ENCODE peak calls at places on chromosome 7, in four cellular contexts. P is uterus, V is thyroid gland, R is A549. H is an unnamed sample.

GRCh38 chr7:30584415-30584814 is 10.3 kb upstream of the GARS1 start:
- DNase-seq in R (no peak), V (no peak), P (no peak), H (no peak)

GRCh38 chr7:99105756-99106155 is 38.2 kb downstream of the SMURF1 start:
- DNase-seq in P (no peak), V (no peak), R (no peak), H (no peak)

GRCh38 chr7:71239517-71239916 is 107.6 kb downstream of the GALNT17 start:
- DNase-seq in R (no peak), V (no peak), P (no peak), H (no peak)

GRCh38 chr7:30799206-30799975 is 28.2 kb downstream of the MINDY4 start:
- DNase-seq in P (peak), V (no peak), R (no peak), H (no peak)

GRCh38 chr7:29442146-29442545 is 121.5 kb upstream of the PRR15 start:
- DNase-seq in V (no peak), P (no peak), R (no peak), H (no peak)

GRCh38 chr7:157927313-157927925 is 590.6 kb downstream of the DNAJB6 start:
- DNase-seq in P (no peak), R (no peak), V (no peak), H (no peak)

GRCh38 chr7:151888079-151888673 is 11.3 kb upstream of the PRKAG2 start:
- DNase-seq in R (no peak), P (peak), V (no peak), H (peak)

GRCh38 chr7:140005754-140006503 is 56.8 kb downstream of the PARP12 start:
- DNase-seq in R (peak), V (peak), P (no peak), H (peak)

GRCh38 chr7:104040666-104041065 is 51.2 kb upstream of the RELN start:
- DNase-seq in R (no peak), V (no peak), P (no peak), H (no peak)

GRCh38 chr7:43077732-43078391 is 34.6 kb upstream of the HECW1 start:
- DNase-seq in R (peak), P (no peak), V (peak), H (no peak)

GRCh38 chr7:74633451-74633921 is 24.0 kb upstream of the GTF2I start:
- DNase-seq in P (no peak), V (peak), R (no peak), H (no peak)

GRCh38 chr7:101138149-101138870 is 11.4 kb downstream of the SERPINE1 start:
- DNase-seq in V (peak), P (peak), R (peak), H (peak)

GRCh38 chr7:69399038-69399800 is 199.1 kb upstream of the AUTS2 start:
- DNase-seq in R (no peak), P (no peak), V (no peak), H (no peak)

GRCh38 chr7:151014950-151015349 is 9.3 kb downstream of the ATG9B start:
- DNase-seq in V (no peak), R (no peak), P (no peak), H (peak)

GRCh38 chr7:157009170-157009777 is 1.2 kb downstream of the MNX1 start:
- DNase-seq in P (no peak), R (peak), V (no peak), H (peak)

GRCh38 chr7:144725070-144725469 is 110.8 kb downstream of the TPK1 start:
- DNase-seq in P (no peak), V (no peak), R (no peak), H (no peak)

GRCh38 chr7:27124096-27124978 is 6.2 kb downstream of the HOXA4 start:
- DNase-seq in V (no peak), P (peak), R (no peak), H (peak)

GRCh38 chr7:156607332-156608175 is 33.0 kb upstream of the RNF32 start:
- DNase-seq in P (no peak), V (peak), R (no peak), H (no peak)

GRCh38 chr7:85974176-85974575 is 669.5 kb upstream of the GRM3 start:
- DNase-seq in V (no peak), P (no peak), R (no peak), H (no peak)

GRCh38 chr7:29977926-29978652 is 11.5 kb downstream of the SCRN1 start:
- DNase-seq in P (no peak), R (peak), V (no peak), H (no peak)

GRCh38 chr7:91864070-91864469 is 16.4 kb downstream of the MTERF1 start:
- DNase-seq in R (no peak), V (no peak), P (no peak), H (no peak)

GRCh38 chr7:17299477-17299991 is 1.1 kb downstream of the AHR start:
- DNase-seq in V (no peak), R (peak), P (no peak), H (peak)

GRCh38 chr7:83546586-83546985 is 102.4 kb downstream of the SEMA3E start:
- DNase-seq in R (peak), P (no peak), V (no peak), H (no peak)

GRCh38 chr7:72924748-72925545 is at the start of gene POM121:
- DNase-seq in R (peak), V (peak), P (peak), H (peak)

GRCh38 chr7:36945612-36946400 is 221.5 kb upstream of the AOAH start:
- DNase-seq in V (peak), R (no peak), P (no peak), H (peak)

GRCh38 chr7:92645531-92646061 is 55.4 kb upstream of the FAM133B start:
- DNase-seq in V (no peak), R (peak), P (no peak), H (no peak)

GRCh38 chr7:3461923-3462322 is 160.9 kb downstream of the SDK1 start:
- DNase-seq in V (no peak), R (no peak), P (no peak), H (no peak)

GRCh38 chr7:64884085-64884912 is 18.8 kb upstream of the ZNF273 start:
- DNase-seq in R (no peak), V (no peak), P (no peak), H (no peak)

GRCh38 chr7:25820432-25821040 is 331.5 kb upstream of the NFE2L3 start:
- DNase-seq in P (no peak), R (peak), V (peak), H (peak)

GRCh38 chr7:148701414-148701813 is 2.7 kb downstream of the CUL1 start:
- DNase-seq in V (no peak), R (peak), P (no peak), H (no peak)

GRCh38 chr7:1123721-1124120 is 35.8 kb downstream of the GPER1 start:
- DNase-seq in V (peak), P (peak), R (peak), H (no peak)
- TF ChIP-seq POLR2A in V (no peak), P (no peak), R (no peak), H (no peak)

GRCh38 chr7:55096318-55096717 is 77.5 kb downstream of the EGFR start:
- DNase-seq in R (no peak), V (no peak), P (no peak), H (no peak)
- H3K27ac ChIP-seq in R (peak), V (no peak), P (no peak), H (no peak)

GRCh38 chr7:94509879-94510581 is 421 bp downstream of the CASD1 start:
- DNase-seq in R (peak), V (peak), P (peak), H (peak)
- TF ChIP-seq POLR2A in R (peak), V (peak), P (peak), H (peak)

GRCh38 chr7:155267023-155267422 is 30.7 kb upstream of the INSIG1 start:
- DNase-seq in R (no peak), V (no peak), P (no peak), H (peak)

GRCh38 chr7:155268211-155268610 is 29.5 kb upstream of the INSIG1 start:
- DNase-seq in R (no peak), P (no peak), V (no peak), H (no peak)

GRCh38 chr7:155267436-155267835 is 30.2 kb upstream of the INSIG1 start:
- DNase-seq in V (no peak), R (no peak), P (no peak), H (no peak)

GRCh38 chr7:155270876-155271275 is 26.8 kb upstream of the INSIG1 start:
- DNase-seq in R (no peak), V (no peak), P (no peak), H (no peak)

GRCh38 chr7:155269766-155270585 is 27.7 kb upstream of the INSIG1 start:
- DNase-seq in P (no peak), V (no peak), R (peak), H (peak)
- H3K27ac ChIP-seq in P (no peak), V (no peak), R (peak), H (no peak)

GRCh38 chr7:1940402-1940786 is 270.3 kb downstream of the ELFN1 start:
- DNase-seq in R (no peak), V (peak), P (no peak), H (peak)
- TF ChIP-seq POLR2A in R (no peak), V (no peak), P (no peak), H (no peak)

DNA sequence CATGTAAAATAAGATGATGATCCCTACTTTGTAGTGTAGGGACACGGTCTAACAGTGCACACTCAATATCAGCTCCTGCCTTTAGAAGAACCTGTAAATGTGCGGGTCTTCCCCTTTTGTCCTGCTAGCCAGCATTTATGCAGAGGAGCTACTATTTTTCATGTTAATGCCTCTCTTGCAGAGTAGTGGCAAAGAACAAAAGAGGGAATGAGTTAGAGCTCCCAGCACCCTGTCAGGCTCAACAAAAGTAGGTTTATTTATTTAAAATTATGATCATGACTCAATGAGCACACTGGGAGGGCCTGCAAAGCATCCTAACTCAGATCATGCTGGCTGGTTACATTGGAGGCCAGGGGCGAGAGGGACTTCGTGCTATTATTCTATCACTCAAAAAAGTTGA is 414.5 kb upstream of the COBL start:
- DNase-seq in P (no peak), V (no peak), R (no peak), H (no peak)
- H3K27ac ChIP-seq in P (no peak), V (no peak), R (no peak), H (no peak)